ENCODE peak calls at places on chromosomes 7 and 10, in six cellular contexts. Y is endothelial cell of umbilical vein, T is kidney, L is GM23248, K is neuronal stem cell, H is Karpas-422. A is an unnamed sample. For H3K4me1, the result is how much of the 10 kb centered on the place peaks cover.

GRCh38 chr7:99014113-99014985 is 129.6 kb downstream of the SMURF1 start:
- DNase-seq in L (no peak), T (peak), H (no peak), K (no peak), Y (no peak), A (no peak)

GRCh38 chr10:116608683-116609594 is 11.8 kb upstream of the PNLIPRP2 start:
- DNase-seq in H (no peak), T (no peak), K (no peak), Y (no peak), L (no peak), A (peak)

GRCh38 chr7:83908526-83908925 is 259.6 kb upstream of the SEMA3E start:
- DNase-seq in K (no peak), T (no peak), Y (no peak), L (no peak), H (no peak), A (no peak)

GRCh38 chr7:158355456-158356065 is 232.1 kb downstream of the PTPRN2 start:
- DNase-seq in L (peak), Y (no peak), H (peak), T (peak), K (no peak), A (peak)

GRCh38 chr10:30368065-30368718 is 19.1 kb upstream of the MTPAP start:
- DNase-seq in Y (no peak), K (no peak), H (no peak), T (no peak), L (peak), A (no peak)

GRCh38 chr10:103157246-103157645 is 35.8 kb downstream of the NT5C2 start:
- DNase-seq in L (no peak), T (no peak), H (no peak), K (no peak), Y (no peak), A (no peak)

GRCh38 chr10:621500-621899 is 68.0 kb downstream of the DIP2C start:
- DNase-seq in Y (no peak), K (no peak), T (peak), L (no peak), H (no peak), A (no peak)

GRCh38 chr10:76961841-76962240 is 675.8 kb downstream of the KCNMA1 start:
- DNase-seq in L (no peak), Y (no peak), T (no peak), H (no peak), K (no peak), A (no peak)

GRCh38 chr10:110698782-110699201 is 54.7 kb downstream of the RBM20 start:
- DNase-seq in L (no peak), Y (no peak), K (no peak), T (no peak), H (no peak), A (no peak)

GRCh38 chr10:99530108-99531025 is 2.4 kb upstream of the NKX2-3 start:
- DNase-seq in L (no peak), K (no peak), T (no peak), H (no peak), Y (no peak), A (no peak)

GRCh38 chr7:74653686-74654181 is 3.8 kb upstream of the GTF2I start:
- DNase-seq in T (no peak), L (no peak), K (no peak), H (no peak), Y (no peak), A (no peak)

GRCh38 chr7:92020636-92021035 is 80.0 kb downstream of the AKAP9 start:
- DNase-seq in H (no peak), L (peak), Y (no peak), T (no peak), K (no peak), A (no peak)

GRCh38 chr7:12889391-12889790 is 202.0 kb downstream of the ARL4A start:
- DNase-seq in L (peak), T (no peak), Y (no peak), H (no peak), K (no peak), A (no peak)

GRCh38 chr7:80773787-80774508 is 135.5 kb downstream of the CD36 start:
- DNase-seq in L (no peak), T (no peak), H (no peak), K (no peak), Y (no peak), A (no peak)

GRCh38 chr7:94053532-94053931 is 49.4 kb upstream of the BET1 start:
- DNase-seq in Y (no peak), T (no peak), H (no peak), K (no peak), L (no peak), A (no peak)

GRCh38 chr7:63900394-63901203 is 98.0 kb upstream of the ZNF722 start:
- DNase-seq in H (no peak), Y (no peak), T (peak), K (no peak), L (peak), A (peak)

GRCh38 chr7:117781707-117782106 is 91.5 kb downstream of the CTTNBP2 start:
- DNase-seq in K (no peak), Y (no peak), L (no peak), H (no peak), T (no peak), A (no peak)

GRCh38 chr7:66050990-66051424 is 24.6 kb upstream of the ASL start:
- DNase-seq in K (no peak), H (no peak), L (peak), T (no peak), Y (no peak), A (no peak)

GRCh38 chr10:5888352-5888751 is 1.3 kb downstream of the ANKRD16 start:
- DNase-seq in H (peak), Y (peak), K (no peak), L (peak), T (no peak), A (peak)

GRCh38 chr7:54788664-54789063 is 29.7 kb upstream of the SEC61G start:
- DNase-seq in K (peak), Y (peak), T (no peak), H (peak), L (peak), A (peak)

GRCh38 chr10:21495002-21495685 is 30.3 kb downstream of the SKIDA1 start:
- DNase-seq in H (no peak), L (no peak), K (no peak), Y (peak), T (peak), A (no peak)
- H3K9ac ChIP-seq in H (peak), L (peak), K (peak), Y (peak), T (peak), A (peak)

DNA sequence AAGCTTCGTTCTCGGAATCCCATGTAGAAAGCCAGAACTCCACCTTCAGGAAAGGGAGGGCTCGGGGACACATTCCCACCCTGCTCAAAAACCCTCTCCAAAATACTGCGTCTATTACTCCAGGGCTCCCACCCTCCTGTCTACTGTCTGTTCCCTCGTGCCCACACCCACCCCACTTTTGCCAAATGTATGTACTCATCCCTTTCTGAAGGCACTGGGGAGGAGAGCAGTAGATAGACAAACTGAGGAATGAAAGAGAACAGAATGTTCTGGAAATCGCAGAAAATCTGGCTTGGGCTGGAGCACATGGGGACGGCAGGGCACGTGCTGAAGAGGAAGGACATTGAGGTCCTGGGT is 24.4 kb upstream of the PRKAG2 start:
- DNase-seq in K (no peak), T (peak), L (no peak), Y (no peak), H (no peak), A (no peak)
- H3K27ac ChIP-seq in K (no peak), T (no peak), L (no peak), Y (no peak), H (no peak), A (no peak)

GRCh38 chr10:89001428-89002072 is 11.0 kb downstream of the FAS start:
- DNase-seq in K (no peak), Y (no peak), L (peak), H (peak), T (no peak), A (no peak)

GRCh38 chr10:89001024-89001423 is 10.4 kb downstream of the FAS start:
- DNase-seq in L (peak), T (no peak), K (no peak), H (no peak), Y (no peak), A (no peak)

GRCh38 chr10:88999629-89000028 is 9.0 kb downstream of the FAS start:
- DNase-seq in L (peak), T (no peak), Y (no peak), K (no peak), H (peak), A (no peak)

GRCh38 chr10:89003344-89003743 is 12.7 kb downstream of the FAS start:
- DNase-seq in H (peak), Y (peak), K (no peak), T (no peak), L (no peak), A (no peak)

DNA sequence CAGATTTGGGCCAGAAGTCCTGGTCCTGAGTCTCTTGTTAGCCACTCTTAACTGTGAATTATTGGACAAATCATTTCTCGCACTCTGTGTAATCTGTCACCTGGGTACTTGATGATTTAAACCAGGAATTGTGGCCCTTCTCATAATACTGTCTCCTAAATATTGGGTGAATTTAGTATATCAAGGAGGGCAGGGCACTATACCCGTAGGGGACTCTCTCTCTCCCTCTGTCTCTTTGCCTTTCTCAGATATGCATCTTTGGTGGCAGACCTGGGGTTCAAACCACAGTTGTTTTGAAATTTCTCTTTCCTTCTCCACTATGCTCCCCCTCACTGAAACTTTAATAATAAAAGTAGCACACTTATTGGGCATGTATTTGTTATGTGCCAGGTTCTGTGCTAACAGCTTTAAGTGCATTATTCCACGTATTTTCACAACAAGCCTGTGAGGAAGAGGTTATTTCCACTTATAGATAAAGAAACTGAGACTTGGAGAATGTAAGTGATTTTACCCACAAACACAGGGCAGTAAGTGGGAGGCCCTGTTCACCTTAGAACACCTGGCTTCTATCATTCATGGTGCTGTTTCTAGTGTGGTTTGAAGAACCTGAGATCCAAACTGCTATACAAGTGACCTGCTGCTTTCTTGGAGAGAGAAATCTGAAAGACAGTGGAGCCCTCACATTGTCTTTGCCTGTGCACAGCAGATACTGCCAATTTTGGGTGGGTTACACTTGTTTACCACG is 11.8 kb downstream of the FAS start:
- DNase-seq in H (no peak), K (no peak), Y (no peak), L (no peak), T (no peak), A (no peak)
- H3K4me1 ChIP-seq in H (half or more), K (under half), Y (under half), L (under half), T (under half), A (under half)

DNA sequence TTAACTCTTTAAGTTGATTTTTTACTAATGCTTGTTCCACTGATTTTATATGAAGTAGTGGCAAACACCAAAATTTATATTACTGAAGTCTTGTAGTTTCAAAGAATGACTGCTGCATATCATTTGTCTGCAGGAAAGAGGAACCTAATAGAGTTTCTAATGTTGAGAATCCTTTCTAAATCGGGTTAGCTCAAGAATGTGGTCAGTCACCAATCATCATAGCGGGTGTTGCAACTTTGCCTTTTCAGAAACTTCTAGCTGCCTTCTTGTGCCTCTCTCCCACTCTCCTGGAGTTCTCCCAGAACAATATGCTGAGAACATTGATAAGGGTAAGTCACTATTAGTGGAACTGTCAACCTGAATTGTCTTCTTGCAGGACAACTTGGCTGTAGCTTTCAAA is 524.8 kb upstream of the SORCS1 start:
- DNase-seq in H (no peak), T (no peak), Y (no peak), L (peak), K (no peak), A (no peak)
- H3K9ac ChIP-seq in H (no peak), T (no peak), Y (no peak), L (no peak), K (no peak), A (no peak)

GRCh38 chr7:138257459-138258193 is 181.4 kb downstream of the AKR1D1 start:
- DNase-seq in T (no peak), L (no peak), K (no peak), H (no peak), Y (peak), A (peak)
- H3K27ac ChIP-seq in T (no peak), L (no peak), K (no peak), H (no peak), Y (peak), A (no peak)

DNA sequence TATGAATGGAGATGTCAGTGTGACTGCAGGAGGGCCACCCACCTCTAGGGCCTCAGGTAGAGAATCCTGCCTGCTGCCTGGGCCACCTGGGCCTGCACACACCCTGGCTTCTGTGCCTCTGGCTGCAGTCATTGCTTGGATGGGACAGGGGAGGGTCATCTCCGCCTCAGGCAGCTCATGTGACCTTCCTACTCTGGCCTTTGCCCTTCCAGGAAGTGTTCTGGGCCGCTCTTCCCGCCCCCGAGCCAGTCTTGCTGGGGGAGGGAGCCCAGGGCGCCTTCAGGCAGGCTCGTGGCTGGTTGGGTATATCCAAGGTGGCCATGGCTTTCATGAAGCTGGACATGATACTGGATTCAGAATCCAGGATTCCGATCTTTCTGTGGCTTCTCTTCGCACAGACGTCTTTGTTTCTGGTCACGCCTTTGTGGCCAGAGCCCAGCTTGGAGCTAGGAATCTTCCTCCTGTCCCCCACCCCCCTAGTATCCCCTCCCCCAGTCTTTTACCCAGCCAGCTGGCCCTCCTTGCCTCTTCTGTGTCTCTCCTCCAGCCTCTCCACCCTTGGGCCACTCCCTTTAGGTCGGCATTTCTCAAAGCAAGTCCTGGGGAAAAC is 119.5 kb downstream of the ZMIZ1 start:
- DNase-seq in L (no peak), Y (no peak), K (no peak), H (no peak), T (peak), A (peak)
- H3K4me1 ChIP-seq in L (half or more), Y (under half), K (under half), H (half or more), T (half or more), A (under half)

GRCh38 chr10:93376372-93377296 is 105.5 kb downstream of the MYOF start:
- DNase-seq in T (peak), H (peak), Y (peak), L (peak), K (peak), A (peak)
- H3K9ac ChIP-seq in T (peak), H (peak), Y (peak), L (peak), K (no peak), A (peak)